ENCODE peak calls at places on chromosomes 16 and 17, in six cellular contexts. One of them, this sample, is unnamed.
A peak's percentile ranks its signal among the peaks of the same experiment; 100 is the strongest.

GRCh38 chr16:27636453-27637200 is 86.7 kb downstream of the KATNIP start:
- DNase-seq in A549: no peak
- DNase-seq in mammary epithelial cell: no peak
- DNase-seq in stomach: no peak
- DNase-seq in AG09309: no peak
- DNase-seq in cardiac muscle cell: no peak
- DNase-seq in this sample: no peak

GRCh38 chr16:31291376-31291775 is 31.6 kb downstream of the ITGAM start:
- DNase-seq in A549: no peak
- DNase-seq in mammary epithelial cell: no peak
- DNase-seq in stomach: no peak
- DNase-seq in AG09309: no peak
- DNase-seq in cardiac muscle cell: no peak
- DNase-seq in this sample: no peak

GRCh38 chr16:80274576-80275191 is 266.1 kb upstream of the DYNLRB2 start:
- DNase-seq in A549: no peak
- DNase-seq in mammary epithelial cell: peak; percentile 67
- DNase-seq in stomach: no peak
- DNase-seq in AG09309: peak; percentile 53
- DNase-seq in cardiac muscle cell: no peak
- DNase-seq in this sample: no peak

GRCh38 chr16:68216240-68216639 is 19.7 kb downstream of the ESRP2 start:
- DNase-seq in A549: no peak
- DNase-seq in mammary epithelial cell: no peak
- DNase-seq in stomach: no peak
- DNase-seq in AG09309: no peak
- DNase-seq in cardiac muscle cell: no peak
- DNase-seq in this sample: no peak

GRCh38 chr17:8073627-8074485 is 13.7 kb downstream of the ALOX12B start:
- DNase-seq in A549: peak; percentile 84
- DNase-seq in mammary epithelial cell: peak; percentile 62
- DNase-seq in stomach: peak; percentile 81
- DNase-seq in AG09309: no peak
- DNase-seq in cardiac muscle cell: peak; percentile 84
- DNase-seq in this sample: no peak

GRCh38 chr16:56289862-56290261 is 98.6 kb downstream of the GNAO1 start:
- DNase-seq in A549: no peak
- DNase-seq in mammary epithelial cell: no peak
- DNase-seq in stomach: no peak
- DNase-seq in AG09309: no peak
- DNase-seq in cardiac muscle cell: peak; percentile 52
- DNase-seq in this sample: no peak

GRCh38 chr17:1060991-1061390 is 64.1 kb downstream of the TIMM22 start:
- DNase-seq in A549: peak; percentile 78
- DNase-seq in mammary epithelial cell: peak; percentile 98
- DNase-seq in stomach: peak; percentile 87
- DNase-seq in AG09309: peak; percentile 89
- DNase-seq in cardiac muscle cell: no peak
- DNase-seq in this sample: peak; percentile 76

GRCh38 chr16:69499541-69500255 is 66.1 kb upstream of the NFAT5 start:
- DNase-seq in A549: no peak
- DNase-seq in mammary epithelial cell: no peak
- DNase-seq in stomach: no peak
- DNase-seq in AG09309: no peak
- DNase-seq in cardiac muscle cell: no peak
- DNase-seq in this sample: no peak

GRCh38 chr16:11557811-11558210 is 28.9 kb downstream of the LITAF start:
- DNase-seq in A549: no peak
- DNase-seq in mammary epithelial cell: no peak
- DNase-seq in stomach: no peak
- DNase-seq in AG09309: no peak
- DNase-seq in cardiac muscle cell: no peak
- DNase-seq in this sample: no peak

GRCh38 chr17:75208161-75208560 is 2.7 kb downstream of the NUP85 start:
- DNase-seq in A549: no peak
- DNase-seq in mammary epithelial cell: no peak
- DNase-seq in stomach: no peak
- DNase-seq in AG09309: no peak
- DNase-seq in cardiac muscle cell: no peak
- DNase-seq in this sample: no peak

GRCh38 chr16:47574091-47575054 is 113.2 kb downstream of the PHKB start:
- DNase-seq in A549: no peak
- DNase-seq in mammary epithelial cell: peak; percentile 93
- DNase-seq in stomach: no peak
- DNase-seq in AG09309: no peak
- DNase-seq in cardiac muscle cell: no peak
- DNase-seq in this sample: peak; percentile 35

GRCh38 chr17:19398301-19399181 is 11.6 kb upstream of the MFAP4 start:
- DNase-seq in A549: peak; percentile 45
- DNase-seq in mammary epithelial cell: peak; percentile 10
- DNase-seq in stomach: peak; percentile 54
- DNase-seq in AG09309: no peak
- DNase-seq in cardiac muscle cell: no peak
- DNase-seq in this sample: no peak

GRCh38 chr16:11076259-11077018 is 132.1 kb downstream of the CLEC16A start:
- DNase-seq in A549: no peak
- DNase-seq in mammary epithelial cell: no peak
- DNase-seq in stomach: no peak
- DNase-seq in AG09309: no peak
- DNase-seq in cardiac muscle cell: no peak
- DNase-seq in this sample: no peak

GRCh38 chr17:42817866-42818265 is 6.2 kb downstream of the BECN1 start:
- DNase-seq in A549: no peak
- DNase-seq in mammary epithelial cell: peak; percentile 79
- DNase-seq in stomach: no peak
- DNase-seq in AG09309: no peak
- DNase-seq in cardiac muscle cell: no peak
- DNase-seq in this sample: no peak

GRCh38 chr16:8886593-8887437 is 4.7 kb downstream of the LITAFD start:
- DNase-seq in A549: no peak
- DNase-seq in mammary epithelial cell: no peak
- DNase-seq in stomach: no peak
- DNase-seq in AG09309: no peak
- DNase-seq in cardiac muscle cell: no peak
- DNase-seq in this sample: no peak

DNA sequence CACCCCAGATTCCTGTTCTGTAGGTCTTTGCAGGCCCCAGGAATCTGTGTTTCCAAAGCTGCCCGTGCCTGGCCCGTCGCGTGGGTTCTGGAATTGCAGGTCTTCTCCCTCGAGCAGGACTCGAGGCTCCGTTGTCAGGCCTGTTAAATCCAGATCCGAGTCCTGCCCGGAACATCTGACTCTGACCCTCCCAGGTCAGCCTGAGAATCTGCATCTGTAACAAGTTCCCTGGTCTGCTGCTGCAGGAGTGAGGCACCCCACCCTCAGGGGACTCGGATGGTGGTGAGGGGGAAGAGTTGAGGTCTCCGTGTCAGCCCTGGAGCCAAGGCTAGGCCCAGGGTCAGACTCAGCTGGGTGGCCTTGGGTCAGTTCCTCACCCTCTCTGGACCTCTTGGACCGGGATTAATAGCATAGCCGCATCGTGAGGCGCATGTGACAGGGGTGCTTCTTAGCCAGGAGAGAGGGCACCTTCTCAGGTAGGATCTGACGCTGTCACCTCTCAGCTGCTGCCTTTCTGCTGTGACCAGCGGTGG is 8.8 kb downstream of the SPIRE2 start:
- DNase-seq in A549: no peak
- DNase-seq in mammary epithelial cell: no peak
- DNase-seq in stomach: no peak
- DNase-seq in AG09309: no peak
- DNase-seq in cardiac muscle cell: no peak
- DNase-seq in this sample: no peak
- H3K4me3 ChIP-seq in A549: no peak overlapping the region
- H3K4me3 ChIP-seq in mammary epithelial cell: no peak overlapping the region
- H3K4me3 ChIP-seq in stomach: peak overlapping the region; percentile 41
- H3K4me3 ChIP-seq in AG09309: no peak overlapping the region
- H3K4me3 ChIP-seq in cardiac muscle cell: no peak overlapping the region
- H3K4me3 ChIP-seq in this sample: no peak overlapping the region

DNA sequence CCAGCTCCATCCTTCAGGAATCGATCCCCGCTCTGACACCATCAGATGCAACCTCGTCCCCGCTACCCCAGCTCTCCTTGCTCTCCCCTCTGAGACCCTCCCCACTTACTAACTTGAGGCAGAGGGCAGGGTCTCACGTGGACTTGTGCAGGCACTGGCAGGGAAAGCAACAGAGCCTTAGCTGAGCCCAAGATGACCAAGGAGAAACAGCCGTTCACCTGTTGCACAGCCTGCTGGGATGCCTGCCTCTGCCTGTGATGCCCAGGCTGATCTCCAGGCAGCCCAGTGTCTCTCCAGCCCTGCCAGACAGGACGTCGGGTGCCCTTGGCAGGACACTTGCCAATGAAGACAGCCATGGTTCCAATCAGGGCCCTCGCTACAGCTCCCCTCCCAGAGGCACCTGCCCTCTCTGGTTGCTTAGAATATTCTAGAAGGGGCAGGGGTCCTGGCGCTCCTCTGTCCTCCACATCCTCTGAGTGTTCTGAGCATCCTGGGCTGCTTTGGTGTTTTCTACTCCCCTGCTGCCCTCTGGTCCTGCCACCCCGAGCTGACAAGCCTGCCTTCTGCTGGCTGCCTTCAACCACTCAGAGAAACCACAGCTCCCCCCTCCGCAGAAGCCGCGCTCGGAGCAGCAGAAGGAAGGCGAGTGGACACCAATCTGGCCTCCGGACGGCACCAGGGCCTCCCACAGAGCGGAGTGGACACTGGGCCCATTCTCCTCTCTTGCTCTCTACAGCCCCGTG is 6.7 kb downstream of the CEP295NL start:
- DNase-seq in A549: no peak
- DNase-seq in mammary epithelial cell: no peak
- DNase-seq in stomach: no peak
- DNase-seq in AG09309: no peak
- DNase-seq in cardiac muscle cell: no peak
- DNase-seq in this sample: no peak
- TF ChIP-seq CTCF in A549: no peak
- TF ChIP-seq CTCF in mammary epithelial cell: no peak
- TF ChIP-seq CTCF in stomach: no peak
- TF ChIP-seq CTCF in AG09309: peak; percentile 7
- TF ChIP-seq CTCF in cardiac muscle cell: no peak
- TF ChIP-seq CTCF in this sample: no peak

GRCh38 chr17:47846741-47847340 is 4.1 kb downstream of the SP6 start:
- DNase-seq in A549: no peak
- DNase-seq in mammary epithelial cell: no peak
- DNase-seq in stomach: no peak
- DNase-seq in AG09309: no peak
- DNase-seq in cardiac muscle cell: peak; percentile 63
- DNase-seq in this sample: no peak
- H3K4me3 ChIP-seq in A549: no peak overlapping the region
- H3K4me3 ChIP-seq in mammary epithelial cell: peak overlapping the region; percentile 24
- H3K4me3 ChIP-seq in stomach: no peak overlapping the region
- H3K4me3 ChIP-seq in AG09309: no peak overlapping the region
- H3K4me3 ChIP-seq in cardiac muscle cell: no peak overlapping the region
- H3K4me3 ChIP-seq in this sample: no peak overlapping the region

GRCh38 chr16:53913920-53914319 is 210.0 kb downstream of the FTO start:
- DNase-seq in A549: no peak
- DNase-seq in mammary epithelial cell: no peak
- DNase-seq in stomach: no peak
- DNase-seq in AG09309: no peak
- DNase-seq in cardiac muscle cell: no peak
- DNase-seq in this sample: no peak

GRCh38 chr16:53910990-53911389 is 207.0 kb downstream of the FTO start:
- DNase-seq in A549: no peak
- DNase-seq in mammary epithelial cell: no peak
- DNase-seq in stomach: no peak
- DNase-seq in AG09309: no peak
- DNase-seq in cardiac muscle cell: no peak
- DNase-seq in this sample: no peak

GRCh38 chr16:53913082-53913870 is 209.3 kb downstream of the FTO start:
- DNase-seq in A549: peak; percentile 18
- DNase-seq in mammary epithelial cell: peak; percentile 79
- DNase-seq in stomach: no peak
- DNase-seq in AG09309: peak; percentile 88
- DNase-seq in cardiac muscle cell: no peak
- DNase-seq in this sample: no peak

GRCh38 chr16:53912155-53912554 is 208.2 kb downstream of the FTO start:
- DNase-seq in A549: no peak
- DNase-seq in mammary epithelial cell: peak; percentile 89
- DNase-seq in stomach: no peak
- DNase-seq in AG09309: no peak
- DNase-seq in cardiac muscle cell: no peak
- DNase-seq in this sample: no peak

GRCh38 chr16:53911506-53911905 is 207.6 kb downstream of the FTO start:
- DNase-seq in A549: no peak
- DNase-seq in mammary epithelial cell: no peak
- DNase-seq in stomach: no peak
- DNase-seq in AG09309: no peak
- DNase-seq in cardiac muscle cell: no peak
- DNase-seq in this sample: no peak
- TF ChIP-seq CTCF in A549: no peak
- TF ChIP-seq CTCF in mammary epithelial cell: no peak
- TF ChIP-seq CTCF in stomach: no peak
- TF ChIP-seq CTCF in AG09309: no peak
- TF ChIP-seq CTCF in cardiac muscle cell: no peak
- TF ChIP-seq CTCF in this sample: no peak